ENCODE peak calls at places on chromosomes 2 and 18, in seven cellular contexts. F, S, R, G, D, H and Q are unnamed samples.

GRCh38 chr2:100982431-100982861 is 19.6 kb upstream of the RPL31 start:
- ATAC-seq in G (no peak), R (no peak), S (no peak), H (peak; percentile 30), F (no peak), D (no peak), Q (peak; percentile 17)

GRCh38 chr18:12246849-12247808 is 7.0 kb upstream of the CIDEA start:
- ATAC-seq in F (peak; percentile 36), H (no peak), G (no peak), D (peak; percentile 11), S (no peak), R (no peak), Q (peak; percentile 20)

GRCh38 chr18:54209471-54210180 is 14.8 kb downstream of the MBD2 start:
- ATAC-seq in H (no peak), D (no peak), R (peak; percentile 18), S (no peak), F (no peak), G (peak; percentile 44), Q (no peak)

GRCh38 chr2:151423760-151424159 is 14.1 kb downstream of the RIF1 start:
- ATAC-seq in G (no peak), F (no peak), S (no peak), R (no peak), D (no peak), H (no peak), Q (no peak)

GRCh38 chr2:230986520-230987136 is 9.3 kb upstream of the SPATA3 start:
- ATAC-seq in G (peak; percentile 4), S (no peak), R (no peak), D (no peak), H (no peak), F (peak; percentile 3), Q (no peak)

GRCh38 chr18:13653746-13654455 is 72.5 kb downstream of the FAM210A start:
- ATAC-seq in S (no peak), H (no peak), G (no peak), F (peak; percentile 42), D (no peak), R (no peak), Q (no peak)

GRCh38 chr2:132037527-132038178 is 124.1 kb downstream of the ANKRD30BL start:
- ATAC-seq in R (no peak), F (no peak), G (no peak), D (no peak), S (no peak), H (no peak), Q (no peak)

GRCh38 chr2:233919319-233919718 is 2.1 kb downstream of the TRPM8 start:
- ATAC-seq in G (no peak), R (no peak), F (no peak), D (no peak), S (no peak), H (no peak), Q (no peak)

GRCh38 chr2:68912732-68913131 is 40.0 kb downstream of the GKN2 start:
- ATAC-seq in D (no peak), F (no peak), R (no peak), S (no peak), H (no peak), G (no peak), Q (no peak)

GRCh38 chr18:24228661-24229053 is 89.8 kb downstream of the CABYR start:
- ATAC-seq in D (no peak), F (no peak), H (no peak), R (peak; percentile 56), G (peak; percentile 49), S (no peak), Q (peak; percentile 37)

GRCh38 chr2:23947350-23947749 is 7.1 kb downstream of the UBXN2A start:
- ATAC-seq in R (no peak), H (no peak), S (no peak), F (no peak), G (no peak), D (no peak), Q (no peak)

GRCh38 chr18:70256994-70257393 is 31.9 kb upstream of the SOCS6 start:
- ATAC-seq in R (no peak), S (no peak), D (peak; percentile 69), F (no peak), G (no peak), H (no peak), Q (no peak)

GRCh38 chr2:127084611-127085031 is 22.3 kb downstream of the BIN1 start:
- ATAC-seq in D (peak; percentile 0), F (no peak), H (peak; percentile 40), R (no peak), S (no peak), G (no peak), Q (peak; percentile 30)

GRCh38 chr18:26511339-26512071 is 36.8 kb downstream of the KCTD1 start:
- ATAC-seq in S (no peak), R (no peak), H (no peak), F (peak; percentile 58), D (peak; percentile 7), G (no peak), Q (no peak)

GRCh38 chr2:67649331-67650071 is 252.4 kb downstream of the ETAA1 start:
- ATAC-seq in G (peak; percentile 70), H (no peak), R (no peak), S (peak; percentile 21), D (peak; percentile 94), F (peak; percentile 85), Q (no peak)

GRCh38 chr2:191618046-191618788 is 59.7 kb upstream of the NABP1 start:
- ATAC-seq in R (no peak), G (no peak), D (peak; percentile 80), H (peak; percentile 45), F (peak; percentile 89), S (no peak), Q (no peak)

GRCh38 chr2:84636080-84636971 is 120.0 kb downstream of the DNAH6 start:
- ATAC-seq in D (no peak), S (peak; percentile 15), R (no peak), G (no peak), F (no peak), H (no peak), Q (no peak)

GRCh38 chr2:84492571-84492970 is 23.7 kb upstream of the DNAH6 start:
- ATAC-seq in H (no peak), R (no peak), G (no peak), D (no peak), F (no peak), S (no peak), Q (no peak)

GRCh38 chr2:189641047-189641446 is 20.2 kb upstream of the ASNSD1 start:
- ATAC-seq in G (no peak), H (no peak), D (no peak), F (no peak), S (no peak), R (no peak), Q (no peak)

GRCh38 chr18:22551536-22552151 is 133.9 kb upstream of the CTAGE1 start:
- ATAC-seq in F (no peak), S (peak; percentile 67), G (peak; percentile 93), D (peak; percentile 32), R (peak; percentile 85), H (no peak), Q (peak; percentile 79)

GRCh38 chr18:63236417-63236816 is 83.2 kb downstream of the BCL2 start:
- ATAC-seq in F (peak; percentile 49), R (no peak), G (no peak), S (peak; percentile 43), H (peak; percentile 75), D (peak; percentile 44), Q (no peak)